ENCODE peak calls at places on chromosomes 13 and 19, in seven cellular contexts. One of them, this sample, is unnamed.

GRCh38 chr19:3916033-3916432 is 16.8 kb upstream of the NMRK2 start:
- DNase-seq in lower lobe of right lung: no peak
- DNase-seq in tibial nerve: no peak
- DNase-seq in stimulated activated CD8-positive, alpha-beta memory T cell treated with anti-CD3 and anti-CD28 coated beads, Interleukin-15, amount 100 ng/mL, for 4 hours: no peak
- DNase-seq in lung: no peak
- DNase-seq in stomach: no peak
- DNase-seq in H54: no peak
- DNase-seq in this sample: no peak

GRCh38 chr19:18704054-18704453 is 20.6 kb downstream of the CRTC1 start:
- DNase-seq in lower lobe of right lung: no peak
- DNase-seq in tibial nerve: no peak
- DNase-seq in stimulated activated CD8-positive, alpha-beta memory T cell treated with anti-CD3 and anti-CD28 coated beads, Interleukin-15, amount 100 ng/mL, for 4 hours: no peak
- DNase-seq in lung: no peak
- DNase-seq in stomach: no peak
- DNase-seq in H54: no peak
- DNase-seq in this sample: no peak

GRCh38 chr19:36136975-36137686 is 2.7 kb upstream of the CAPNS1 start:
- DNase-seq in lower lobe of right lung: peak; percentile 72
- DNase-seq in tibial nerve: no peak
- DNase-seq in stimulated activated CD8-positive, alpha-beta memory T cell treated with anti-CD3 and anti-CD28 coated beads, Interleukin-15, amount 100 ng/mL, for 4 hours: no peak
- DNase-seq in lung: peak; percentile 86
- DNase-seq in stomach: peak; percentile 80
- DNase-seq in H54: peak; percentile 90
- DNase-seq in this sample: peak; percentile 89

GRCh38 chr13:106446011-106446410 is 89.5 kb downstream of the EFNB2 start:
- DNase-seq in lower lobe of right lung: no peak
- DNase-seq in tibial nerve: no peak
- DNase-seq in stimulated activated CD8-positive, alpha-beta memory T cell treated with anti-CD3 and anti-CD28 coated beads, Interleukin-15, amount 100 ng/mL, for 4 hours: no peak
- DNase-seq in lung: no peak
- DNase-seq in stomach: no peak
- DNase-seq in H54: no peak
- DNase-seq in this sample: no peak

GRCh38 chr19:9586764-9587163 is 2.5 kb upstream of the ZNF121 start:
- DNase-seq in lower lobe of right lung: peak; percentile 57
- DNase-seq in tibial nerve: peak; percentile 66
- DNase-seq in stimulated activated CD8-positive, alpha-beta memory T cell treated with anti-CD3 and anti-CD28 coated beads, Interleukin-15, amount 100 ng/mL, for 4 hours: peak; percentile 42
- DNase-seq in lung: peak; percentile 62
- DNase-seq in stomach: peak; percentile 80
- DNase-seq in H54: no peak
- DNase-seq in this sample: peak; percentile 68

GRCh38 chr13:49046534-49046933 is 70.8 kb downstream of the FNDC3A start:
- DNase-seq in lower lobe of right lung: no peak
- DNase-seq in tibial nerve: no peak
- DNase-seq in stimulated activated CD8-positive, alpha-beta memory T cell treated with anti-CD3 and anti-CD28 coated beads, Interleukin-15, amount 100 ng/mL, for 4 hours: no peak
- DNase-seq in lung: no peak
- DNase-seq in stomach: no peak
- DNase-seq in H54: no peak
- DNase-seq in this sample: no peak

GRCh38 chr19:1811942-1812425 is at the start of gene ATP8B3:
- DNase-seq in lower lobe of right lung: no peak
- DNase-seq in tibial nerve: no peak
- DNase-seq in stimulated activated CD8-positive, alpha-beta memory T cell treated with anti-CD3 and anti-CD28 coated beads, Interleukin-15, amount 100 ng/mL, for 4 hours: no peak
- DNase-seq in lung: no peak
- DNase-seq in stomach: peak; percentile 84
- DNase-seq in H54: no peak
- DNase-seq in this sample: no peak

GRCh38 chr13:41699759-41700158 is 242.4 kb downstream of the RGCC start:
- DNase-seq in lower lobe of right lung: no peak
- DNase-seq in tibial nerve: no peak
- DNase-seq in stimulated activated CD8-positive, alpha-beta memory T cell treated with anti-CD3 and anti-CD28 coated beads, Interleukin-15, amount 100 ng/mL, for 4 hours: no peak
- DNase-seq in lung: no peak
- DNase-seq in stomach: no peak
- DNase-seq in H54: no peak
- DNase-seq in this sample: no peak

GRCh38 chr19:13381827-13382632 is 124.2 kb downstream of the CACNA1A start:
- DNase-seq in lower lobe of right lung: no peak
- DNase-seq in tibial nerve: no peak
- DNase-seq in stimulated activated CD8-positive, alpha-beta memory T cell treated with anti-CD3 and anti-CD28 coated beads, Interleukin-15, amount 100 ng/mL, for 4 hours: no peak
- DNase-seq in lung: no peak
- DNase-seq in stomach: no peak
- DNase-seq in H54: no peak
- DNase-seq in this sample: no peak

GRCh38 chr13:45258339-45258685 is 57.5 kb upstream of the KCTD4 start:
- DNase-seq in lower lobe of right lung: peak; percentile 55
- DNase-seq in tibial nerve: no peak
- DNase-seq in stimulated activated CD8-positive, alpha-beta memory T cell treated with anti-CD3 and anti-CD28 coated beads, Interleukin-15, amount 100 ng/mL, for 4 hours: no peak
- DNase-seq in lung: peak; percentile 83
- DNase-seq in stomach: no peak
- DNase-seq in H54: no peak
- DNase-seq in this sample: no peak

GRCh38 chr19:10431943-10432735 is 11.8 kb downstream of the PDE4A start:
- DNase-seq in lower lobe of right lung: peak; percentile 84
- DNase-seq in tibial nerve: peak; percentile 51
- DNase-seq in stimulated activated CD8-positive, alpha-beta memory T cell treated with anti-CD3 and anti-CD28 coated beads, Interleukin-15, amount 100 ng/mL, for 4 hours: no peak
- DNase-seq in lung: peak; percentile 62
- DNase-seq in stomach: peak; percentile 78
- DNase-seq in H54: no peak
- DNase-seq in this sample: peak; percentile 67

GRCh38 chr19:20472854-20473253 is 92.7 kb downstream of the ZNF737 start:
- DNase-seq in lower lobe of right lung: peak; percentile 41
- DNase-seq in tibial nerve: no peak
- DNase-seq in stimulated activated CD8-positive, alpha-beta memory T cell treated with anti-CD3 and anti-CD28 coated beads, Interleukin-15, amount 100 ng/mL, for 4 hours: no peak
- DNase-seq in lung: no peak
- DNase-seq in stomach: no peak
- DNase-seq in H54: no peak
- DNase-seq in this sample: no peak

GRCh38 chr19:14580623-14581237 is 2.2 kb upstream of the CLEC17A start:
- DNase-seq in lower lobe of right lung: no peak
- DNase-seq in tibial nerve: no peak
- DNase-seq in stimulated activated CD8-positive, alpha-beta memory T cell treated with anti-CD3 and anti-CD28 coated beads, Interleukin-15, amount 100 ng/mL, for 4 hours: no peak
- DNase-seq in lung: no peak
- DNase-seq in stomach: no peak
- DNase-seq in H54: no peak
- DNase-seq in this sample: no peak

GRCh38 chr13:32246468-32246867 is 68.7 kb downstream of the ZAR1L start:
- DNase-seq in lower lobe of right lung: peak; percentile 57
- DNase-seq in tibial nerve: peak; percentile 50
- DNase-seq in stimulated activated CD8-positive, alpha-beta memory T cell treated with anti-CD3 and anti-CD28 coated beads, Interleukin-15, amount 100 ng/mL, for 4 hours: no peak
- DNase-seq in lung: peak; percentile 56
- DNase-seq in stomach: peak; percentile 68
- DNase-seq in H54: peak; percentile 26
- DNase-seq in this sample: peak; percentile 48

GRCh38 chr19:22609630-22610029 is 24.5 kb upstream of the ZNF492 start:
- DNase-seq in lower lobe of right lung: no peak
- DNase-seq in tibial nerve: no peak
- DNase-seq in stimulated activated CD8-positive, alpha-beta memory T cell treated with anti-CD3 and anti-CD28 coated beads, Interleukin-15, amount 100 ng/mL, for 4 hours: no peak
- DNase-seq in lung: no peak
- DNase-seq in stomach: no peak
- DNase-seq in H54: no peak
- DNase-seq in this sample: no peak

GRCh38 chr13:87295636-87296035 is 375.5 kb upstream of the SLITRK5 start:
- DNase-seq in lower lobe of right lung: no peak
- DNase-seq in tibial nerve: no peak
- DNase-seq in stimulated activated CD8-positive, alpha-beta memory T cell treated with anti-CD3 and anti-CD28 coated beads, Interleukin-15, amount 100 ng/mL, for 4 hours: no peak
- DNase-seq in lung: no peak
- DNase-seq in stomach: no peak
- DNase-seq in H54: no peak
- DNase-seq in this sample: no peak

GRCh38 chr13:88217372-88217771 is 546.2 kb downstream of the SLITRK5 start:
- DNase-seq in lower lobe of right lung: no peak
- DNase-seq in tibial nerve: no peak
- DNase-seq in stimulated activated CD8-positive, alpha-beta memory T cell treated with anti-CD3 and anti-CD28 coated beads, Interleukin-15, amount 100 ng/mL, for 4 hours: no peak
- DNase-seq in lung: no peak
- DNase-seq in stomach: no peak
- DNase-seq in H54: no peak
- DNase-seq in this sample: no peak

GRCh38 chr19:52961981-52962380 is 700 bp downstream of the ZNF816 start:
- DNase-seq in lower lobe of right lung: no peak
- DNase-seq in tibial nerve: no peak
- DNase-seq in stimulated activated CD8-positive, alpha-beta memory T cell treated with anti-CD3 and anti-CD28 coated beads, Interleukin-15, amount 100 ng/mL, for 4 hours: no peak
- DNase-seq in lung: no peak
- DNase-seq in stomach: no peak
- DNase-seq in H54: no peak
- DNase-seq in this sample: no peak

GRCh38 chr13:73922728-73923393 is 211.3 kb downstream of the KLF12 start:
- DNase-seq in lower lobe of right lung: no peak
- DNase-seq in tibial nerve: no peak
- DNase-seq in stimulated activated CD8-positive, alpha-beta memory T cell treated with anti-CD3 and anti-CD28 coated beads, Interleukin-15, amount 100 ng/mL, for 4 hours: no peak
- DNase-seq in lung: no peak
- DNase-seq in stomach: no peak
- DNase-seq in H54: no peak
- DNase-seq in this sample: no peak

GRCh38 chr19:53078668-53079067 is 24.6 kb downstream of the ZNF160 start:
- DNase-seq in lower lobe of right lung: no peak
- DNase-seq in tibial nerve: no peak
- DNase-seq in stimulated activated CD8-positive, alpha-beta memory T cell treated with anti-CD3 and anti-CD28 coated beads, Interleukin-15, amount 100 ng/mL, for 4 hours: no peak
- DNase-seq in lung: no peak
- DNase-seq in stomach: no peak
- DNase-seq in H54: no peak
- DNase-seq in this sample: no peak

GRCh38 chr19:46654621-46655152 is 6.3 kb downstream of the DACT3 start:
- DNase-seq in lower lobe of right lung: no peak
- DNase-seq in tibial nerve: no peak
- DNase-seq in stimulated activated CD8-positive, alpha-beta memory T cell treated with anti-CD3 and anti-CD28 coated beads, Interleukin-15, amount 100 ng/mL, for 4 hours: no peak
- DNase-seq in lung: no peak
- DNase-seq in stomach: no peak
- DNase-seq in H54: no peak
- DNase-seq in this sample: no peak

GRCh38 chr13:109764474-109765292 is 21.7 kb downstream of the IRS2 start:
- DNase-seq in lower lobe of right lung: no peak
- DNase-seq in tibial nerve: no peak
- DNase-seq in stimulated activated CD8-positive, alpha-beta memory T cell treated with anti-CD3 and anti-CD28 coated beads, Interleukin-15, amount 100 ng/mL, for 4 hours: no peak
- DNase-seq in lung: no peak
- DNase-seq in stomach: no peak
- DNase-seq in H54: no peak
- DNase-seq in this sample: no peak

GRCh38 chr19:45774765-45775164 is 5.7 kb upstream of the SIX5 start:
- DNase-seq in lower lobe of right lung: no peak
- DNase-seq in tibial nerve: no peak
- DNase-seq in stimulated activated CD8-positive, alpha-beta memory T cell treated with anti-CD3 and anti-CD28 coated beads, Interleukin-15, amount 100 ng/mL, for 4 hours: no peak
- DNase-seq in lung: no peak
- DNase-seq in stomach: no peak
- DNase-seq in H54: no peak
- DNase-seq in this sample: no peak

GRCh38 chr13:113836917-113837553 is 26.8 kb downstream of the GAS6 start:
- DNase-seq in lower lobe of right lung: peak; percentile 54
- DNase-seq in tibial nerve: peak; percentile 75
- DNase-seq in stimulated activated CD8-positive, alpha-beta memory T cell treated with anti-CD3 and anti-CD28 coated beads, Interleukin-15, amount 100 ng/mL, for 4 hours: no peak
- DNase-seq in lung: no peak
- DNase-seq in stomach: peak; percentile 66
- DNase-seq in H54: peak; percentile 71
- DNase-seq in this sample: peak; percentile 43